ENCODE peak calls at places on chromosome 16, in seven cellular contexts. A is activated naive CD8-positive, alpha-beta T cell treated with anti-CD3 and anti-CD28 coated beads, Interleukin-2, amount 50 U/mL, for 24 hours; Q is left colon; N is mesothelial cell of epicardium; U is OCI-M1; V is activated gamma-delta T cell treated with anti-CD3 and anti-CD28 coated beads, Interleukin-2, amount 50 U/mL, for 16 hours; Z is activated T-cell treated with anti-CD3 and anti-CD28 coated beads, Interleukin-2, amount 50 U/mL, for 72 hours. O is an unnamed sample.

GRCh38 chr16:88374736-88375135 is 8.0 kb upstream of the ZNF469 start:
- DNase-seq in N (no peak), V (no peak), A (no peak), Q (no peak), U (no peak), Z (no peak), O (no peak)

GRCh38 chr16:27222499-27223225 is 19.3 kb downstream of the KDM8 start:
- DNase-seq in U (no peak), Q (no peak), A (no peak), Z (no peak), N (no peak), V (no peak), O (no peak)

GRCh38 chr16:70751593-70751992 is 49.4 kb downstream of the VAC14 start:
- DNase-seq in V (no peak), Q (no peak), Z (no peak), N (no peak), A (no peak), U (no peak), O (no peak)

GRCh38 chr16:85498607-85499006 is 114.5 kb upstream of the GSE1 start:
- DNase-seq in V (no peak), Z (no peak), A (no peak), N (no peak), U (no peak), Q (peak), O (no peak)

GRCh38 chr16:18792836-18793433 is 2.8 kb upstream of the RPS15A start:
- DNase-seq in Z (no peak), U (no peak), N (no peak), Q (no peak), V (no peak), A (no peak), O (no peak)

GRCh38 chr16:14181371-14182050 is 110.4 kb downstream of the MRTFB start:
- DNase-seq in Z (no peak), N (no peak), U (no peak), V (no peak), A (no peak), Q (no peak), O (no peak)

GRCh38 chr16:10114411-10114810 is 67.8 kb downstream of the GRIN2A start:
- DNase-seq in Q (no peak), A (no peak), N (no peak), Z (no peak), V (no peak), U (no peak), O (no peak)

GRCh38 chr16:48137822-48138221 is 18.0 kb downstream of the ABCC12 start:
- DNase-seq in A (no peak), U (no peak), N (no peak), Q (no peak), Z (no peak), V (no peak), O (no peak)

GRCh38 chr16:89595330-89596060 is 17.9 kb upstream of the DPEP1 start:
- DNase-seq in V (no peak), N (no peak), Q (no peak), A (no peak), U (no peak), Z (no peak), O (no peak)